ENCODE peak calls at places on chromosomes 1 and 21, in eight cellular contexts. One of them, this sample, is unnamed.
A peak's percentile ranks its signal among the peaks of the same experiment; 100 is the strongest.

GRCh38 chr1:21321963-21322680 is 31.9 kb upstream of the ECE1 start:
- DNase-seq in glomerular endothelial cell: no peak
- DNase-seq in sciatic nerve: no peak
- DNase-seq in stimulated activated CD4-positive, alpha-beta T cell treated with anti-CD3 and anti-CD28 coated beads, TNF-alpha, amount 100 ng/mL, for 1 hour: no peak
- DNase-seq in esophagus squamous epithelium: no peak
- DNase-seq in GM12865: no peak
- DNase-seq in AG08395: no peak
- DNase-seq in endodermal cell: peak; percentile 83
- DNase-seq in this sample: no peak

GRCh38 chr1:238562376-238562775 is 671.7 kb upstream of the ZP4 start:
- DNase-seq in glomerular endothelial cell: no peak
- DNase-seq in sciatic nerve: no peak
- DNase-seq in stimulated activated CD4-positive, alpha-beta T cell treated with anti-CD3 and anti-CD28 coated beads, TNF-alpha, amount 100 ng/mL, for 1 hour: no peak
- DNase-seq in esophagus squamous epithelium: no peak
- DNase-seq in GM12865: no peak
- DNase-seq in AG08395: no peak
- DNase-seq in endodermal cell: no peak
- DNase-seq in this sample: no peak

GRCh38 chr1:86258106-86258505 is 101.5 kb upstream of the COL24A1 start:
- DNase-seq in glomerular endothelial cell: no peak
- DNase-seq in sciatic nerve: no peak
- DNase-seq in stimulated activated CD4-positive, alpha-beta T cell treated with anti-CD3 and anti-CD28 coated beads, TNF-alpha, amount 100 ng/mL, for 1 hour: no peak
- DNase-seq in esophagus squamous epithelium: no peak
- DNase-seq in GM12865: no peak
- DNase-seq in AG08395: peak; percentile 31
- DNase-seq in endodermal cell: no peak
- DNase-seq in this sample: no peak

GRCh38 chr1:38839363-38839762 is 20.2 kb downstream of the RRAGC start:
- DNase-seq in glomerular endothelial cell: no peak
- DNase-seq in sciatic nerve: no peak
- DNase-seq in stimulated activated CD4-positive, alpha-beta T cell treated with anti-CD3 and anti-CD28 coated beads, TNF-alpha, amount 100 ng/mL, for 1 hour: no peak
- DNase-seq in esophagus squamous epithelium: no peak
- DNase-seq in GM12865: no peak
- DNase-seq in AG08395: no peak
- DNase-seq in endodermal cell: no peak
- DNase-seq in this sample: no peak

GRCh38 chr21:38170283-38170682 is 86.5 kb upstream of the KCNJ15 start:
- DNase-seq in glomerular endothelial cell: no peak
- DNase-seq in sciatic nerve: no peak
- DNase-seq in stimulated activated CD4-positive, alpha-beta T cell treated with anti-CD3 and anti-CD28 coated beads, TNF-alpha, amount 100 ng/mL, for 1 hour: no peak
- DNase-seq in esophagus squamous epithelium: no peak
- DNase-seq in GM12865: peak; percentile 29
- DNase-seq in AG08395: peak; percentile 46
- DNase-seq in endodermal cell: peak; percentile 84
- DNase-seq in this sample: no peak

GRCh38 chr21:42988234-42988965 is 14.0 kb downstream of the PKNOX1 start:
- DNase-seq in glomerular endothelial cell: no peak
- DNase-seq in sciatic nerve: no peak
- DNase-seq in stimulated activated CD4-positive, alpha-beta T cell treated with anti-CD3 and anti-CD28 coated beads, TNF-alpha, amount 100 ng/mL, for 1 hour: no peak
- DNase-seq in esophagus squamous epithelium: no peak
- DNase-seq in GM12865: no peak
- DNase-seq in AG08395: peak; percentile 73
- DNase-seq in endodermal cell: no peak
- DNase-seq in this sample: no peak

GRCh38 chr1:75996196-75996595 is 64.0 kb upstream of the ASB17 start:
- DNase-seq in glomerular endothelial cell: no peak
- DNase-seq in sciatic nerve: no peak
- DNase-seq in stimulated activated CD4-positive, alpha-beta T cell treated with anti-CD3 and anti-CD28 coated beads, TNF-alpha, amount 100 ng/mL, for 1 hour: no peak
- DNase-seq in esophagus squamous epithelium: no peak
- DNase-seq in GM12865: no peak
- DNase-seq in AG08395: peak; percentile 23
- DNase-seq in endodermal cell: no peak
- DNase-seq in this sample: no peak

GRCh38 chr1:245802941-245803665 is 648.3 kb downstream of the KIF26B start:
- DNase-seq in glomerular endothelial cell: no peak
- DNase-seq in sciatic nerve: no peak
- DNase-seq in stimulated activated CD4-positive, alpha-beta T cell treated with anti-CD3 and anti-CD28 coated beads, TNF-alpha, amount 100 ng/mL, for 1 hour: no peak
- DNase-seq in esophagus squamous epithelium: no peak
- DNase-seq in GM12865: no peak
- DNase-seq in AG08395: no peak
- DNase-seq in endodermal cell: no peak
- DNase-seq in this sample: no peak

GRCh38 chr1:30088594-30089556 is 634.5 kb downstream of the MATN1 start:
- DNase-seq in glomerular endothelial cell: no peak
- DNase-seq in sciatic nerve: no peak
- DNase-seq in stimulated activated CD4-positive, alpha-beta T cell treated with anti-CD3 and anti-CD28 coated beads, TNF-alpha, amount 100 ng/mL, for 1 hour: no peak
- DNase-seq in esophagus squamous epithelium: no peak
- DNase-seq in GM12865: no peak
- DNase-seq in AG08395: no peak
- DNase-seq in endodermal cell: no peak
- DNase-seq in this sample: no peak

GRCh38 chr1:114353233-114353632 is 157.8 kb downstream of the TRIM33 start:
- DNase-seq in glomerular endothelial cell: no peak
- DNase-seq in sciatic nerve: peak; percentile 70
- DNase-seq in stimulated activated CD4-positive, alpha-beta T cell treated with anti-CD3 and anti-CD28 coated beads, TNF-alpha, amount 100 ng/mL, for 1 hour: no peak
- DNase-seq in esophagus squamous epithelium: no peak
- DNase-seq in GM12865: peak; percentile 66
- DNase-seq in AG08395: peak; percentile 52
- DNase-seq in endodermal cell: peak; percentile 60
- DNase-seq in this sample: peak; percentile 13

GRCh38 chr1:195981448-195982139 is 626.6 kb downstream of the KCNT2 start:
- DNase-seq in glomerular endothelial cell: no peak
- DNase-seq in sciatic nerve: no peak
- DNase-seq in stimulated activated CD4-positive, alpha-beta T cell treated with anti-CD3 and anti-CD28 coated beads, TNF-alpha, amount 100 ng/mL, for 1 hour: no peak
- DNase-seq in esophagus squamous epithelium: no peak
- DNase-seq in GM12865: no peak
- DNase-seq in AG08395: no peak
- DNase-seq in endodermal cell: no peak
- DNase-seq in this sample: no peak

GRCh38 chr1:25896266-25896665 is 10.0 kb downstream of the STMN1 start:
- DNase-seq in glomerular endothelial cell: no peak
- DNase-seq in sciatic nerve: no peak
- DNase-seq in stimulated activated CD4-positive, alpha-beta T cell treated with anti-CD3 and anti-CD28 coated beads, TNF-alpha, amount 100 ng/mL, for 1 hour: no peak
- DNase-seq in esophagus squamous epithelium: no peak
- DNase-seq in GM12865: no peak
- DNase-seq in AG08395: no peak
- DNase-seq in endodermal cell: no peak
- DNase-seq in this sample: no peak